ENCODE peak calls at places on chromosomes 13 and 19, in seven cellular contexts. One of them, this sample, is unnamed.

GRCh38 chr13:76917096-76917495 is 30.9 kb upstream of the KCTD12 start:
- DNase-seq in upper lobe of right lung: no peak
- DNase-seq in dorsolateral prefrontal cortex: no peak
- DNase-seq in lower leg skin: no peak
- DNase-seq in mucosa of descending colon: no peak
- DNase-seq in endothelial cell of umbilical vein: no peak
- DNase-seq in retinal pigment epithelial cell: no peak
- DNase-seq in this sample: no peak

GRCh38 chr19:13825489-13826475 is 30.5 kb downstream of the ZSWIM4 start:
- DNase-seq in upper lobe of right lung: no peak
- DNase-seq in mucosa of descending colon: peak; percentile 67
- DNase-seq in lower leg skin: no peak
- DNase-seq in dorsolateral prefrontal cortex: no peak
- DNase-seq in retinal pigment epithelial cell: no peak
- DNase-seq in endothelial cell of umbilical vein: no peak
- DNase-seq in this sample: no peak

GRCh38 chr19:2645816-2646215 is 56.7 kb downstream of the GNG7 start:
- DNase-seq in lower leg skin: no peak
- DNase-seq in dorsolateral prefrontal cortex: no peak
- DNase-seq in mucosa of descending colon: no peak
- DNase-seq in endothelial cell of umbilical vein: no peak
- DNase-seq in retinal pigment epithelial cell: no peak
- DNase-seq in upper lobe of right lung: no peak
- DNase-seq in this sample: no peak

GRCh38 chr19:34057155-34057554 is 115.1 kb upstream of the LSM14A start:
- DNase-seq in lower leg skin: no peak
- DNase-seq in upper lobe of right lung: no peak
- DNase-seq in endothelial cell of umbilical vein: no peak
- DNase-seq in dorsolateral prefrontal cortex: no peak
- DNase-seq in mucosa of descending colon: no peak
- DNase-seq in retinal pigment epithelial cell: no peak
- DNase-seq in this sample: no peak

GRCh38 chr13:36841411-36841810 is 22.4 kb downstream of the RFXAP start:
- DNase-seq in lower leg skin: no peak
- DNase-seq in endothelial cell of umbilical vein: no peak
- DNase-seq in upper lobe of right lung: no peak
- DNase-seq in mucosa of descending colon: no peak
- DNase-seq in dorsolateral prefrontal cortex: no peak
- DNase-seq in retinal pigment epithelial cell: no peak
- DNase-seq in this sample: no peak

GRCh38 chr19:34253711-34254551 is 423 bp upstream of the GARRE1 start:
- DNase-seq in lower leg skin: peak; percentile 97
- DNase-seq in endothelial cell of umbilical vein: peak; percentile 60
- DNase-seq in mucosa of descending colon: peak; percentile 95
- DNase-seq in dorsolateral prefrontal cortex: peak; percentile 74
- DNase-seq in upper lobe of right lung: peak; percentile 96
- DNase-seq in retinal pigment epithelial cell: no peak
- DNase-seq in this sample: no peak

GRCh38 chr13:62320129-62320724 is 904.6 kb upstream of the PCDH20 start:
- DNase-seq in upper lobe of right lung: no peak
- DNase-seq in mucosa of descending colon: no peak
- DNase-seq in endothelial cell of umbilical vein: peak; percentile 58
- DNase-seq in dorsolateral prefrontal cortex: no peak
- DNase-seq in retinal pigment epithelial cell: peak; percentile 25
- DNase-seq in lower leg skin: no peak
- DNase-seq in this sample: no peak

GRCh38 chr13:28566891-28567290 is 72.0 kb upstream of the FLT1 start:
- DNase-seq in upper lobe of right lung: no peak
- DNase-seq in endothelial cell of umbilical vein: no peak
- DNase-seq in lower leg skin: no peak
- DNase-seq in retinal pigment epithelial cell: no peak
- DNase-seq in mucosa of descending colon: no peak
- DNase-seq in dorsolateral prefrontal cortex: no peak
- DNase-seq in this sample: no peak

GRCh38 chr19:43820098-43820860 is 6.8 kb upstream of the ZNF283 start:
- DNase-seq in dorsolateral prefrontal cortex: peak; percentile 62
- DNase-seq in lower leg skin: no peak
- DNase-seq in retinal pigment epithelial cell: no peak
- DNase-seq in endothelial cell of umbilical vein: peak; percentile 20
- DNase-seq in mucosa of descending colon: peak; percentile 36
- DNase-seq in upper lobe of right lung: peak; percentile 71
- DNase-seq in this sample: peak; percentile 54

GRCh38 chr19:4583961-4584669 is 24.6 kb upstream of the SEMA6B start:
- DNase-seq in retinal pigment epithelial cell: no peak
- DNase-seq in dorsolateral prefrontal cortex: no peak
- DNase-seq in endothelial cell of umbilical vein: peak; percentile 24
- DNase-seq in upper lobe of right lung: no peak
- DNase-seq in mucosa of descending colon: no peak
- DNase-seq in lower leg skin: no peak
- DNase-seq in this sample: peak; percentile 42

DNA sequence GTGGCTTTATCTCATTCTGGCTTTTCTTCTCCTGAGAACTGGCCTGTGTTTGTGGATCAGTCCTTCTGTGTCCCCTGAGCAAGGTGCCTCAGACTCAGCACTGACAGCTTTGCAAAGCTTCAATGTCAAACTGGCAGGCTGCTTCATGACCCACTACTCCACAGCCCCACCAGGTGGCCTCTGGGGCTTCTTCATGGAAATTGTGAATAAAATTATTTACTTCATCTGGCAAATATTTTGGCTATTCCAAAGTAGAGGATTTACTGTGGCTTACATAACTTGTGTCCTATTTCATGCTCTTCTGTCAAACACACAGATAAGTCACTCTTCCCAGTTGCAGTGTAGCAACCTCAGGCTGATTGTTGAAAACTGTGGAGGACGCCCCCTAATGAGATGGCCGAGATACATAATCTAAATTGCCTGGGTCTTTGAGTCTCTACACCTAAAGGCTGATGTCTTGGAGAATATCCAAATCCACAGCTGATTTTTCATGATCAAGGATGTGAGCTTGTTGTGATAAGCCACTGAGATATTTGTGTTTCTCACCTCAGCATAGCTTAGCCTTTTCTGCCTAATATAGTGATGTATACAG is 721.9 kb upstream of the SLC10A2 start:
- DNase-seq in endothelial cell of umbilical vein: peak; percentile 4
- DNase-seq in retinal pigment epithelial cell: no peak
- DNase-seq in dorsolateral prefrontal cortex: no peak
- DNase-seq in lower leg skin: no peak
- DNase-seq in upper lobe of right lung: no peak
- DNase-seq in mucosa of descending colon: no peak
- DNase-seq in this sample: no peak
- TF ChIP-seq CTCF in endothelial cell of umbilical vein: peak; percentile 10
- TF ChIP-seq CTCF in retinal pigment epithelial cell: peak; percentile 50
- TF ChIP-seq CTCF in dorsolateral prefrontal cortex: peak; percentile 22
- TF ChIP-seq CTCF in lower leg skin: no peak
- TF ChIP-seq CTCF in upper lobe of right lung: no peak
- TF ChIP-seq CTCF in mucosa of descending colon: no peak
- TF ChIP-seq CTCF in this sample: no peak

GRCh38 chr13:24273926-24274325 is 35.5 kb upstream of the C1QTNF9 start:
- DNase-seq in endothelial cell of umbilical vein: no peak
- DNase-seq in retinal pigment epithelial cell: no peak
- DNase-seq in lower leg skin: no peak
- DNase-seq in dorsolateral prefrontal cortex: no peak
- DNase-seq in mucosa of descending colon: no peak
- DNase-seq in upper lobe of right lung: no peak
- DNase-seq in this sample: peak; percentile 18
- TF ChIP-seq CTCF in endothelial cell of umbilical vein: no peak
- TF ChIP-seq CTCF in retinal pigment epithelial cell: no peak
- TF ChIP-seq CTCF in lower leg skin: no peak
- TF ChIP-seq CTCF in dorsolateral prefrontal cortex: no peak
- TF ChIP-seq CTCF in mucosa of descending colon: no peak
- TF ChIP-seq CTCF in upper lobe of right lung: no peak
- TF ChIP-seq CTCF in this sample: no peak

DNA sequence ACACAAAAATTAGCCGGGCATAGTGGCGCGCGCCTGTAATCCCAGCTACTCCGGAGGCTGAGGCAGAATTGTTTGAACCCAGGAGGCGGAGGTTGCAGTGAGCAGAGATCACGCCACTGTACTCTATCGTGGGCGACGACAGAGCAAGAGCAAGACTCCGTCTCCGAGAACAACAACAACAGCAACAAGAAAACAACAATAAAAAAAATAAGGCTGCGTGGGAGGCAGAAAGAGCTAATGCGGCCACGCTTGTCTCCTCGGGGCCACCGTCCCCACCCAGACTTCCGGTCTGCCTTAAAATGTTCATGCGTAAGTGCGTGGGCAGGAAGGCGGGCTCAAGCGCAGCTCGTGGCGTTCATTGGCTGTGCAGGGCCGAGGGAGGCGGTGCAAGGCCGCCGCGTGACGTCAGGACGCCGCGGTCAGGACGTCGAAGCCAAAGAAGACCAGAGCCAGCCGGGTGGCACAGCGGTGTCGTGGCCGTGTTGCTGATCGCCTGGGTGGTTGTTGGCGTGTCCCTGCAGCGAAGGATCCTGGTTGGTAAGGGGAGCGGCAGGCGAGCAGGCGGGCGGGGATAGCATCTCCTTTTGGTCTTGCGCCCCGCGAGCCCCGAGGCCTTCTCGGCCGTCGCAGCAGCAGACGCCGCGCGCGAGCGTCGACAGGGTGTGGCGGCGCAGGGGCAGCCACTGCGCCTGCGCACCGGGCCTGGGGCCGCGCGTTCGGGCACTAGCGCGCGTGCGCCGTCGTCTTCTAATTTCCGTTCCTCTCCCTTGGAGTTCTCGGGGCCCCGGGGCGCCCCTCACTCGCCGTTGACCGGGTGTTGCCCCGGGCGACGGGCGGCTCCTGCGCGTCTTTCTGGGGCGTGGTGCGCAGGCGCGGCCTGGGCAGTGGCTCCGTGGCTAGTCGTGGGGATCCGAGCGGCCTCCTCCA is at the start of gene LENG8:
- DNase-seq in mucosa of descending colon: peak; percentile 98
- DNase-seq in dorsolateral prefrontal cortex: peak; percentile 99
- DNase-seq in upper lobe of right lung: peak; percentile 99
- DNase-seq in lower leg skin: peak; percentile 100
- DNase-seq in endothelial cell of umbilical vein: peak; percentile 99
- DNase-seq in retinal pigment epithelial cell: peak; percentile 90
- DNase-seq in this sample: peak; percentile 99
- TF ChIP-seq CTCF in mucosa of descending colon: no peak
- TF ChIP-seq CTCF in dorsolateral prefrontal cortex: no peak
- TF ChIP-seq CTCF in upper lobe of right lung: no peak
- TF ChIP-seq CTCF in lower leg skin: no peak
- TF ChIP-seq CTCF in endothelial cell of umbilical vein: no peak
- TF ChIP-seq CTCF in retinal pigment epithelial cell: no peak
- TF ChIP-seq CTCF in this sample: no peak

DNA sequence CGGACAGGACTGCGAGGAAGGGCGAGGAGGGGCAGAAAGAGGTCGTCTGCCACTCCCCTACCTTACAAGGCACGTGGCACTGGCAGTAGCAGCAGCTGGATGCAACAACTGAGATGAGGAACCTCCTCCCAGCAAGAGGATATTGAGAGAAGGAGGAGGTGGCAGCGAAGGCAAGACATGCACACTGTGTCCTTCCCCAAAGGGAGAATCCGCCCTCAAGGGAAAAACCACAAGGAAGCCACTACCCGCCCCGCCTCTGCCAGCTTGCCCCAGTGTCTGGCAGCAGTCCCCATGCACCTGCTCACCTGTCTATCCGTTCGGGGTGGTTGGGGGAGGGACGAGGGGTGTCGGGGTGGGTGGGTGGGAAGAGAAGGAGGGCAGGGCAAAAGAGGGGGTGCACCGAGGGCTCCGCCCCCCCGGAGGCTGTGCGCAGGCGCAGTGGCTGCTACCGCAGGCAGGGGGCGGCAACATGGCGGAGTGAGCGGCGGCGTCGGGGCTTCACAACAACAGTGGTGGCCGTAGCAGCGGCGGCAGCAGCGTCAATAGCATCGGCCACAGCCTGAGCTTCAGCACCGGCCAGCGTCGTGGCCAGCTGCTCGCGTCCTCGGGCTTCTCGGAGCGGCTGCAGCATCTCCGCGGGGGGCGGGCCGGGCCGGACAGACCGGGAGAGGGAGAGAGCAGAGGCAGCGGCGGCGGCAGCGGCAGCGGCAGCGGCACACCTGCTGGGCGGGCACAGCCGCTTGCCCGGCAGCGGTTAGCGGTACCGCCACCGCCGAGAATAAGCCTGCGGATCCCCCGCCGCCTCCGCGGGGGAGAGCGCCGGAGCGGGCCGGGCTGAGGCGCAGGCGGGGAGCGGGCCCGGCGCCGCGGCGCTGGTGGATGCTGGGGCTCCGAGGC is at the start of gene NBEA:
- DNase-seq in upper lobe of right lung: peak; percentile 89
- DNase-seq in retinal pigment epithelial cell: peak; percentile 43
- DNase-seq in mucosa of descending colon: peak; percentile 87
- DNase-seq in endothelial cell of umbilical vein: peak; percentile 80
- DNase-seq in dorsolateral prefrontal cortex: peak; percentile 61
- DNase-seq in lower leg skin: peak; percentile 91
- DNase-seq in this sample: peak; percentile 72
- TF ChIP-seq CTCF in upper lobe of right lung: no peak
- TF ChIP-seq CTCF in retinal pigment epithelial cell: peak; percentile 14
- TF ChIP-seq CTCF in mucosa of descending colon: no peak
- TF ChIP-seq CTCF in endothelial cell of umbilical vein: no peak
- TF ChIP-seq CTCF in dorsolateral prefrontal cortex: peak; percentile 53
- TF ChIP-seq CTCF in lower leg skin: no peak
- TF ChIP-seq CTCF in this sample: no peak

DNA sequence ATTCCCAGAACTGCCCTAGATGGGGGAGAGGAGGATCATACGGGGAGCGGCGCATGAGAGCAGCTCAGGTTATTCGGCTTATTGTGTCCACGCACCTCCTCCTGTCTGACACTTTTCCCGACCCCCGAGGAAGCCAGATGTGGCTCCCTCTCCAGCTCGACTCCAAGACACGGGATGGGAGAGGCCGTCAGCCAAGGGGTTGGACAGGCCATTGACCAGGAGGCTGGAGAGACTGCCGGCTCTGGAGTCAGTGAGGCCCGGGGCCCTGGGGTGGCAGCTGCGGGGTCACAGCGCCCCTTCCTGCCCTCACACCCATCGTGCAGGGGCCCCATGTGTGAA is 2.9 kb downstream of the DMKN start:
- DNase-seq in mucosa of descending colon: no peak
- DNase-seq in dorsolateral prefrontal cortex: no peak
- DNase-seq in lower leg skin: no peak
- DNase-seq in retinal pigment epithelial cell: no peak
- DNase-seq in upper lobe of right lung: no peak
- DNase-seq in endothelial cell of umbilical vein: no peak
- DNase-seq in this sample: no peak
- TF ChIP-seq CTCF in mucosa of descending colon: no peak
- TF ChIP-seq CTCF in dorsolateral prefrontal cortex: no peak
- TF ChIP-seq CTCF in lower leg skin: no peak
- TF ChIP-seq CTCF in retinal pigment epithelial cell: no peak
- TF ChIP-seq CTCF in upper lobe of right lung: peak; percentile 4
- TF ChIP-seq CTCF in endothelial cell of umbilical vein: no peak
- TF ChIP-seq CTCF in this sample: peak; percentile 57

DNA sequence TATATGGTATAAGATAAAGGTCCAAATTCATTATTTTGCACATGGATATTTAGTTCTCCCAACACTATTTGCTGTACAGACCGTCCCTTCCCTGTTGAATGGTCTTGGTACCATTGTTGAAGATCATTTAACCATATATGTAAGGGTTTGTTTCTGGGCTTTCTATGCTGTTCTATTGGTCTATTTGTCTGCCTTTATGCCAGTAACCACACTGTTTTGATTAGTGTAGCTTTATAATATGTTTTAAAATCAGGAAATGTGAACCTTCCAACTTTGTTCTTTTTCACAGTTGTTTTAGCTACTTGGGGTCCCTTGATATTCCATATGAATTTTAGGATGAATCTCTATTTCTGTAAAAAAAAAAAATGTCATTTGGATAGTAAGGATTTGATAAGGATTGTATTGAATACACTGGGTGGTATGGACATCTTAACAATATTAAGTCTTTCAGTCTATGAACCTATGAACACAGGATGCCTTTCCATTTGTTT is 16.9 kb downstream of the IFT88 start:
- DNase-seq in dorsolateral prefrontal cortex: no peak
- DNase-seq in lower leg skin: no peak
- DNase-seq in retinal pigment epithelial cell: no peak
- DNase-seq in upper lobe of right lung: no peak
- DNase-seq in mucosa of descending colon: no peak
- DNase-seq in endothelial cell of umbilical vein: no peak
- DNase-seq in this sample: no peak
- TF ChIP-seq CTCF in dorsolateral prefrontal cortex: no peak
- TF ChIP-seq CTCF in lower leg skin: no peak
- TF ChIP-seq CTCF in retinal pigment epithelial cell: no peak
- TF ChIP-seq CTCF in upper lobe of right lung: no peak
- TF ChIP-seq CTCF in mucosa of descending colon: no peak
- TF ChIP-seq CTCF in endothelial cell of umbilical vein: no peak
- TF ChIP-seq CTCF in this sample: no peak